ENCODE peak calls at places on chromosomes 2 and 18, in six cellular contexts. One of them, this sample, is unnamed.
A peak's percentile ranks its signal among the peaks of the same experiment; 100 is the strongest.

GRCh38 chr2:232511336-232511863 is 8.8 kb upstream of the PRSS56 start:
- DNase-seq in PC-9: no peak
- DNase-seq in brain microvascular endothelial cell: no peak
- DNase-seq in IMR-90: no peak
- DNase-seq in upper lobe of right lung: no peak
- DNase-seq in body of pancreas: no peak
- DNase-seq in this sample: no peak

GRCh38 chr2:128456281-128456680 is 137.6 kb upstream of the HS6ST1 start:
- DNase-seq in PC-9: no peak
- DNase-seq in brain microvascular endothelial cell: no peak
- DNase-seq in IMR-90: no peak
- DNase-seq in upper lobe of right lung: peak; percentile 7
- DNase-seq in body of pancreas: peak; percentile 2
- DNase-seq in this sample: no peak

GRCh38 chr2:101900375-101900774 is 91.4 kb upstream of the IL1R2 start:
- DNase-seq in PC-9: no peak
- DNase-seq in brain microvascular endothelial cell: no peak
- DNase-seq in IMR-90: no peak
- DNase-seq in upper lobe of right lung: no peak
- DNase-seq in body of pancreas: no peak
- DNase-seq in this sample: no peak

GRCh38 chr2:208311321-208311720 is 45.3 kb downstream of the PIKFYVE start:
- DNase-seq in PC-9: no peak
- DNase-seq in brain microvascular endothelial cell: no peak
- DNase-seq in IMR-90: no peak
- DNase-seq in upper lobe of right lung: no peak
- DNase-seq in body of pancreas: no peak
- DNase-seq in this sample: no peak

GRCh38 chr2:170063456-170063855 is 114.5 kb upstream of the MYO3B start:
- DNase-seq in PC-9: no peak
- DNase-seq in brain microvascular endothelial cell: no peak
- DNase-seq in IMR-90: no peak
- DNase-seq in upper lobe of right lung: no peak
- DNase-seq in body of pancreas: no peak
- DNase-seq in this sample: no peak

GRCh38 chr18:48504819-48505218 is 34.0 kb upstream of the CTIF start:
- DNase-seq in PC-9: no peak
- DNase-seq in brain microvascular endothelial cell: no peak
- DNase-seq in IMR-90: no peak
- DNase-seq in upper lobe of right lung: no peak
- DNase-seq in body of pancreas: no peak
- DNase-seq in this sample: no peak

GRCh38 chr2:175111200-175111657 is 56.8 kb downstream of the ATF2 start:
- DNase-seq in PC-9: no peak
- DNase-seq in brain microvascular endothelial cell: no peak
- DNase-seq in IMR-90: peak; percentile 49
- DNase-seq in upper lobe of right lung: no peak
- DNase-seq in body of pancreas: no peak
- DNase-seq in this sample: no peak

GRCh38 chr18:51054764-51055163 is 24.8 kb downstream of the SMAD4 start:
- DNase-seq in PC-9: no peak
- DNase-seq in brain microvascular endothelial cell: peak; percentile 12
- DNase-seq in IMR-90: peak; percentile 50
- DNase-seq in upper lobe of right lung: no peak
- DNase-seq in body of pancreas: no peak
- DNase-seq in this sample: no peak

GRCh38 chr2:83594261-83594660 is 864.8 kb downstream of the SUCLG1 start:
- DNase-seq in PC-9: no peak
- DNase-seq in brain microvascular endothelial cell: no peak
- DNase-seq in IMR-90: no peak
- DNase-seq in upper lobe of right lung: no peak
- DNase-seq in body of pancreas: no peak
- DNase-seq in this sample: no peak

GRCh38 chr2:135132314-135132713 is 80.2 kb downstream of the RAB3GAP1 start:
- DNase-seq in PC-9: no peak
- DNase-seq in brain microvascular endothelial cell: no peak
- DNase-seq in IMR-90: peak; percentile 74
- DNase-seq in upper lobe of right lung: no peak
- DNase-seq in body of pancreas: no peak
- DNase-seq in this sample: no peak

GRCh38 chr2:85704800-85705679 is 10.9 kb downstream of the GNLY start:
- DNase-seq in PC-9: no peak
- DNase-seq in brain microvascular endothelial cell: no peak
- DNase-seq in IMR-90: no peak
- DNase-seq in upper lobe of right lung: no peak
- DNase-seq in body of pancreas: no peak
- DNase-seq in this sample: no peak

GRCh38 chr2:39385172-39385571 is 51.9 kb downstream of the MAP4K3 start:
- DNase-seq in PC-9: no peak
- DNase-seq in brain microvascular endothelial cell: no peak
- DNase-seq in IMR-90: no peak
- DNase-seq in upper lobe of right lung: no peak
- DNase-seq in body of pancreas: no peak
- DNase-seq in this sample: no peak

GRCh38 chr2:608297-608696 is 68.9 kb downstream of the TMEM18 start:
- DNase-seq in PC-9: no peak
- DNase-seq in brain microvascular endothelial cell: no peak
- DNase-seq in IMR-90: no peak
- DNase-seq in upper lobe of right lung: no peak
- DNase-seq in body of pancreas: no peak
- DNase-seq in this sample: no peak

GRCh38 chr2:233814063-233814435 is 35.9 kb downstream of the MROH2A start:
- DNase-seq in PC-9: no peak
- DNase-seq in brain microvascular endothelial cell: peak; percentile 22
- DNase-seq in IMR-90: peak; percentile 5
- DNase-seq in upper lobe of right lung: no peak
- DNase-seq in body of pancreas: peak; percentile 1
- DNase-seq in this sample: no peak

GRCh38 chr2:25293958-25294513 is 47.7 kb downstream of the DNMT3A start:
- DNase-seq in PC-9: no peak
- DNase-seq in brain microvascular endothelial cell: no peak
- DNase-seq in IMR-90: no peak
- DNase-seq in upper lobe of right lung: no peak
- DNase-seq in body of pancreas: no peak
- DNase-seq in this sample: no peak

GRCh38 chr18:11852048-11852341 is 782 bp downstream of the CHMP1B start:
- DNase-seq in PC-9: no peak
- DNase-seq in brain microvascular endothelial cell: no peak
- DNase-seq in IMR-90: no peak
- DNase-seq in upper lobe of right lung: no peak
- DNase-seq in body of pancreas: no peak
- DNase-seq in this sample: no peak

GRCh38 chr2:221255862-221256261 is 316.2 kb downstream of the EPHA4 start:
- DNase-seq in PC-9: no peak
- DNase-seq in brain microvascular endothelial cell: no peak
- DNase-seq in IMR-90: no peak
- DNase-seq in upper lobe of right lung: no peak
- DNase-seq in body of pancreas: no peak
- DNase-seq in this sample: no peak

GRCh38 chr2:88192613-88193012 is 22.5 kb downstream of the THNSL2 start:
- DNase-seq in PC-9: no peak
- DNase-seq in brain microvascular endothelial cell: no peak
- DNase-seq in IMR-90: no peak
- DNase-seq in upper lobe of right lung: no peak
- DNase-seq in body of pancreas: no peak
- DNase-seq in this sample: no peak

GRCh38 chr2:88188741-88189140 is 18.6 kb downstream of the THNSL2 start:
- DNase-seq in PC-9: no peak
- DNase-seq in brain microvascular endothelial cell: no peak
- DNase-seq in IMR-90: no peak
- DNase-seq in upper lobe of right lung: no peak
- DNase-seq in body of pancreas: no peak
- DNase-seq in this sample: no peak

GRCh38 chr2:88191722-88192042 is 21.5 kb downstream of the THNSL2 start:
- DNase-seq in PC-9: no peak
- DNase-seq in brain microvascular endothelial cell: no peak
- DNase-seq in IMR-90: no peak
- DNase-seq in upper lobe of right lung: no peak
- DNase-seq in body of pancreas: no peak
- DNase-seq in this sample: no peak

GRCh38 chr2:88187927-88188326 is 17.8 kb downstream of the THNSL2 start:
- DNase-seq in PC-9: no peak
- DNase-seq in brain microvascular endothelial cell: no peak
- DNase-seq in IMR-90: no peak
- DNase-seq in upper lobe of right lung: no peak
- DNase-seq in body of pancreas: no peak
- DNase-seq in this sample: no peak

DNA sequence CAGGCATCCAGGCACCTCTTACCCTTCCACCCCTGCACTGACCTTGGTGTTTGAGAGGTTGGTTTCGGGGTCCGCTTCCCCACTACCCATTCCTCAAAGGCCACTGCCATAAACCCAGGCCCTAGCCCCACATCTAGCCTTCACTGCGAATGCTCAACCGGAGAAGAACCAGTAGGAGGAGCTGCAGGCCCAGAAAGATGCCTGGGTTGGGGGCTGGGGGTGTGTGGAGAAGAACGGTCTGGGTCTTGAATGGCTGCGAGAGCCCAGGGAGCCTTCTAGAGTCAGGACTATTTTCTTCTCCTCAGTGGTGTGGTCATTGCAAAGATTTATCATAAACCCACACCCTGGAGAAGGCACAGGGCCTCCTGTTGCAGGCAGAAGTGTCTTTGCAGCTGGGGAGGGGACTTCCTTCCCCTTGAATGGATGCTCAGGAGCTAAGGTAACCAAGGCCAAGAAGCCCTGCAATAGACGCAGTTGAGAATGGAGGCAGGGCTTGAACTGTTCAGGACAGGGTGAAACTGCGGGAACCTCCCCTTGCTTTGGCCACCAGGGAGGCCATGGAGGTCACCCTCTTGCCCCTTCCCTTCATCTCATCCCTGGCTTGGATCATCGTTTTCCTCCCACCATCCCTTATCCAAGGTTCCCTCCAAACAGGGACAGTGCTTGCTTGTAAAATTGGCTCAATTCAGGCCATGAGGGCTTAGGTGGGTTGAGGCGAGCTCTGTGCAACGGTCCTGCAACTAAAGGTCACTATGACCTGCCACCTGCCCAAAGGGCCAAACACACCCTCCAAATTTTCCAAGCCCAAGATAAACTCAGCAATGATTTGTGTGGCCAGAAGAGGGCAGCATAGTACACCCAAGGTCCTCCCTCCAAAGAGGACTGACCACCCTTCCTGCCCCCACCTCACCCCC is 20.9 kb downstream of the THNSL2 start:
- DNase-seq in PC-9: peak; percentile 33
- DNase-seq in brain microvascular endothelial cell: no peak
- DNase-seq in IMR-90: peak; percentile 23
- DNase-seq in upper lobe of right lung: no peak
- DNase-seq in body of pancreas: peak; percentile 38
- DNase-seq in this sample: no peak
- TF ChIP-seq CTCF in PC-9: peak; percentile 70
- TF ChIP-seq CTCF in brain microvascular endothelial cell: peak; percentile 71
- TF ChIP-seq CTCF in IMR-90: peak; percentile 56
- TF ChIP-seq CTCF in upper lobe of right lung: peak; percentile 52
- TF ChIP-seq CTCF in body of pancreas: peak; percentile 58
- TF ChIP-seq CTCF in this sample: peak; percentile 64

GRCh38 chr2:118310016-118310877 is 222.0 kb downstream of the INSIG2 start:
- DNase-seq in PC-9: peak; percentile 9
- DNase-seq in brain microvascular endothelial cell: peak; percentile 27
- DNase-seq in IMR-90: peak; percentile 8
- DNase-seq in upper lobe of right lung: peak; percentile 71
- DNase-seq in body of pancreas: peak; percentile 28
- DNase-seq in this sample: no peak

GRCh38 chr2:118309201-118310015 is 221.1 kb downstream of the INSIG2 start:
- DNase-seq in PC-9: no peak
- DNase-seq in brain microvascular endothelial cell: no peak
- DNase-seq in IMR-90: no peak
- DNase-seq in upper lobe of right lung: no peak
- DNase-seq in body of pancreas: no peak
- DNase-seq in this sample: no peak

GRCh38 chr2:118312963-118313756 is 224.9 kb downstream of the INSIG2 start:
- DNase-seq in PC-9: no peak
- DNase-seq in brain microvascular endothelial cell: no peak
- DNase-seq in IMR-90: no peak
- DNase-seq in upper lobe of right lung: no peak
- DNase-seq in body of pancreas: no peak
- DNase-seq in this sample: no peak

GRCh38 chr2:118307864-118308263 is 219.6 kb downstream of the INSIG2 start:
- DNase-seq in PC-9: no peak
- DNase-seq in brain microvascular endothelial cell: no peak
- DNase-seq in IMR-90: no peak
- DNase-seq in upper lobe of right lung: no peak
- DNase-seq in body of pancreas: no peak
- DNase-seq in this sample: no peak

DNA sequence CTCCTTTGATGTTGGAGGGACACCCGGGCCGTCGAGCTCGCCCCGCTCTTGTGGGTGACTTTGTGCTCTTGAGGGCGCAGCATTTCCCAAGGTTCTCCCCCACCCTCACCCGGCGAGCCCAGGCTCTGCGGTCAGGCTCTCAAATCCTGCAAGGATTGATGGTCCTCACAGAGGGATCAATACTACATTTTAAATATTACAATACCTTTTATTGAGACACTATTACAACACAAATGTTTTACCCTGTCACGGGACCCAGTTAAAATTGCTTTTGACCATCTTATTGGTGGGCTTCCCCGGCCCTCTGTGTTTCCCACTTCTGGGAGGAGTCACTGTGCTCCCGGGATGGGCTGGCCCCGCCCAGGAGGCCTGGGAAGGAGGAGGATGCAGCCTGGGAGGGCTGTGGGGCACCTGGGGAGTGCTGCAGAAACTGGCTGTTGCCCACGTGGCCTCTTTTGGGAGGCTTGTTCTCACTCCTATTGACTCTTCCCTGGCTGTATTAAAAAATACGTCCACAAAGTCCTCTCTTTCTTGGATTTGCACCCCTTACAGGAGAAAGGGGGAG is 222.7 kb downstream of the INSIG2 start:
- DNase-seq in PC-9: no peak
- DNase-seq in brain microvascular endothelial cell: no peak
- DNase-seq in IMR-90: no peak
- DNase-seq in upper lobe of right lung: no peak
- DNase-seq in body of pancreas: no peak
- DNase-seq in this sample: no peak
- H3K4me3 ChIP-seq in PC-9: peak overlapping the region; percentile 50
- H3K4me3 ChIP-seq in brain microvascular endothelial cell: peak overlapping the region; percentile 56
- H3K4me3 ChIP-seq in IMR-90: peak overlapping the region; percentile 42
- H3K4me3 ChIP-seq in upper lobe of right lung: peak overlapping the region; percentile 62
- H3K4me3 ChIP-seq in body of pancreas: no peak overlapping the region
- H3K4me3 ChIP-seq in this sample: peak overlapping the region; percentile 52

GRCh38 chr2:205681836-205682238 is 464 bp upstream of the NRP2 start:
- DNase-seq in PC-9: no peak
- DNase-seq in brain microvascular endothelial cell: no peak
- DNase-seq in IMR-90: no peak
- DNase-seq in upper lobe of right lung: peak; percentile 71
- DNase-seq in body of pancreas: no peak
- DNase-seq in this sample: no peak
- H3K27ac ChIP-seq in PC-9: no peak overlapping the region
- H3K27ac ChIP-seq in brain microvascular endothelial cell: no peak overlapping the region
- H3K27ac ChIP-seq in IMR-90: peak overlapping the region; percentile 75
- H3K27ac ChIP-seq in upper lobe of right lung: peak overlapping the region; percentile 81
- H3K27ac ChIP-seq in body of pancreas: peak overlapping the region; percentile 65
- H3K27ac ChIP-seq in this sample: peak overlapping the region; percentile 62

DNA sequence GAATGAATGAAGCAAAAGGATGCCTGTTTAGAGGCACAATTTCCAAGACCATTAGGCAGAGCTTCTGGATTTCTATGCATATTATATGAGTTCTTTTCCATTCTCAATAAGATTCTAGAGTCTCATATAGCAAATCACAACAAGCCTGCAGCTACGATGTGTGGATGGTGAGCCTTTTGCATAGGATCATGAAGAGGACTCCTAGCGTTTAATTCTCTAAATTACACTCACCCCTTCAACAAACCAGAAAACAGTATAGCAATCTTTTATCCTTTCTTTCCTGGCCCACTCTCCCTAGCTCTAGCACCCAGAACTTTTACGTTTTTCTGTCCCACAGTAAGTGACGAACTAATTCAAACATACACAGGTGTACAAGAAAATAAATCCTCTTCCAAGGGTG is 293.1 kb upstream of the KLHL29 start:
- DNase-seq in PC-9: no peak
- DNase-seq in brain microvascular endothelial cell: no peak
- DNase-seq in IMR-90: no peak
- DNase-seq in upper lobe of right lung: no peak
- DNase-seq in body of pancreas: no peak
- DNase-seq in this sample: no peak
- TF ChIP-seq CTCF in PC-9: no peak
- TF ChIP-seq CTCF in brain microvascular endothelial cell: no peak
- TF ChIP-seq CTCF in IMR-90: no peak
- TF ChIP-seq CTCF in upper lobe of right lung: no peak
- TF ChIP-seq CTCF in body of pancreas: no peak
- TF ChIP-seq CTCF in this sample: no peak